ENCODE peak calls at places on chromosomes 11 and 22, in nine cellular contexts. One of them, this sample, is unnamed.

GRCh38 chr22:38710866-38711265 is 5.1 kb downstream of the GTPBP1 start:
- DNase-seq in fibroblast of the aortic adventitia: no peak
- DNase-seq in A549: no peak
- DNase-seq in CD4-positive, CD25-positive, alpha-beta regulatory T cell: no peak
- DNase-seq in A172: no peak
- DNase-seq in NCI-H1105 treated with DMSO at 0.1 percent for 48 hours: no peak
- DNase-seq in NCI-H1930: no peak
- DNase-seq in hepatocyte: no peak
- DNase-seq in right atrium auricular region: no peak
- DNase-seq in this sample: no peak

GRCh38 chr22:49617866-49618688 is 209.6 kb downstream of the BRD1 start:
- DNase-seq in fibroblast of the aortic adventitia: no peak
- DNase-seq in A549: no peak
- DNase-seq in CD4-positive, CD25-positive, alpha-beta regulatory T cell: no peak
- DNase-seq in A172: no peak
- DNase-seq in NCI-H1105 treated with DMSO at 0.1 percent for 48 hours: no peak
- DNase-seq in NCI-H1930: no peak
- DNase-seq in hepatocyte: no peak
- DNase-seq in right atrium auricular region: no peak
- DNase-seq in this sample: no peak

GRCh38 chr11:69958308-69958707 is 119.8 kb upstream of the ANO1 start:
- DNase-seq in fibroblast of the aortic adventitia: peak; percentile 60
- DNase-seq in A549: no peak
- DNase-seq in CD4-positive, CD25-positive, alpha-beta regulatory T cell: no peak
- DNase-seq in A172: no peak
- DNase-seq in NCI-H1105 treated with DMSO at 0.1 percent for 48 hours: no peak
- DNase-seq in NCI-H1930: no peak
- DNase-seq in hepatocyte: peak; percentile 54
- DNase-seq in right atrium auricular region: no peak
- DNase-seq in this sample: no peak

GRCh38 chr11:19422257-19422656 is 181.5 kb upstream of the E2F8 start:
- DNase-seq in fibroblast of the aortic adventitia: no peak
- DNase-seq in A549: no peak
- DNase-seq in CD4-positive, CD25-positive, alpha-beta regulatory T cell: no peak
- DNase-seq in A172: no peak
- DNase-seq in NCI-H1105 treated with DMSO at 0.1 percent for 48 hours: no peak
- DNase-seq in NCI-H1930: no peak
- DNase-seq in hepatocyte: no peak
- DNase-seq in right atrium auricular region: no peak
- DNase-seq in this sample: no peak

GRCh38 chr22:35892192-35892591 is 136.4 kb downstream of the RBFOX2 start:
- DNase-seq in fibroblast of the aortic adventitia: peak; percentile 78
- DNase-seq in A549: no peak
- DNase-seq in CD4-positive, CD25-positive, alpha-beta regulatory T cell: no peak
- DNase-seq in A172: peak; percentile 54
- DNase-seq in NCI-H1105 treated with DMSO at 0.1 percent for 48 hours: no peak
- DNase-seq in NCI-H1930: no peak
- DNase-seq in hepatocyte: no peak
- DNase-seq in right atrium auricular region: no peak
- DNase-seq in this sample: no peak

GRCh38 chr11:8833568-8834275 is 77.3 kb upstream of the AKIP1 start:
- DNase-seq in fibroblast of the aortic adventitia: no peak
- DNase-seq in A549: no peak
- DNase-seq in CD4-positive, CD25-positive, alpha-beta regulatory T cell: no peak
- DNase-seq in A172: peak; percentile 68
- DNase-seq in NCI-H1105 treated with DMSO at 0.1 percent for 48 hours: no peak
- DNase-seq in NCI-H1930: no peak
- DNase-seq in hepatocyte: no peak
- DNase-seq in right atrium auricular region: no peak
- DNase-seq in this sample: no peak

GRCh38 chr11:69051381-69052342 is 2.9 kb downstream of the TPCN2 start:
- DNase-seq in fibroblast of the aortic adventitia: no peak
- DNase-seq in A549: no peak
- DNase-seq in CD4-positive, CD25-positive, alpha-beta regulatory T cell: no peak
- DNase-seq in A172: no peak
- DNase-seq in NCI-H1105 treated with DMSO at 0.1 percent for 48 hours: no peak
- DNase-seq in NCI-H1930: no peak
- DNase-seq in hepatocyte: no peak
- DNase-seq in right atrium auricular region: no peak
- DNase-seq in this sample: no peak

GRCh38 chr11:132423266-132423665 is 1052.9 kb downstream of the NTM start:
- DNase-seq in fibroblast of the aortic adventitia: no peak
- DNase-seq in A549: no peak
- DNase-seq in CD4-positive, CD25-positive, alpha-beta regulatory T cell: no peak
- DNase-seq in A172: no peak
- DNase-seq in NCI-H1105 treated with DMSO at 0.1 percent for 48 hours: peak; percentile 95
- DNase-seq in NCI-H1930: no peak
- DNase-seq in hepatocyte: no peak
- DNase-seq in right atrium auricular region: no peak
- DNase-seq in this sample: no peak

GRCh38 chr11:19426719-19427066 is 185.9 kb upstream of the E2F8 start:
- DNase-seq in fibroblast of the aortic adventitia: no peak
- DNase-seq in A549: no peak
- DNase-seq in CD4-positive, CD25-positive, alpha-beta regulatory T cell: no peak
- DNase-seq in A172: no peak
- DNase-seq in NCI-H1105 treated with DMSO at 0.1 percent for 48 hours: no peak
- DNase-seq in NCI-H1930: no peak
- DNase-seq in hepatocyte: no peak
- DNase-seq in right atrium auricular region: no peak
- DNase-seq in this sample: no peak

GRCh38 chr11:76701701-76702100 is 31.2 kb upstream of the LRRC32 start:
- DNase-seq in fibroblast of the aortic adventitia: peak; percentile 59
- DNase-seq in A549: no peak
- DNase-seq in CD4-positive, CD25-positive, alpha-beta regulatory T cell: no peak
- DNase-seq in A172: peak; percentile 47
- DNase-seq in NCI-H1105 treated with DMSO at 0.1 percent for 48 hours: no peak
- DNase-seq in NCI-H1930: no peak
- DNase-seq in hepatocyte: no peak
- DNase-seq in right atrium auricular region: no peak
- DNase-seq in this sample: no peak

GRCh38 chr22:39313258-39314001 is 6.0 kb downstream of the RPL3 start:
- DNase-seq in fibroblast of the aortic adventitia: no peak
- DNase-seq in A549: no peak
- DNase-seq in CD4-positive, CD25-positive, alpha-beta regulatory T cell: no peak
- DNase-seq in A172: no peak
- DNase-seq in NCI-H1105 treated with DMSO at 0.1 percent for 48 hours: no peak
- DNase-seq in NCI-H1930: no peak
- DNase-seq in hepatocyte: no peak
- DNase-seq in right atrium auricular region: no peak
- DNase-seq in this sample: no peak

GRCh38 chr11:104333977-104334376 is 170.0 kb upstream of the PDGFD start:
- DNase-seq in fibroblast of the aortic adventitia: no peak
- DNase-seq in A549: no peak
- DNase-seq in CD4-positive, CD25-positive, alpha-beta regulatory T cell: no peak
- DNase-seq in A172: no peak
- DNase-seq in NCI-H1105 treated with DMSO at 0.1 percent for 48 hours: no peak
- DNase-seq in NCI-H1930: no peak
- DNase-seq in hepatocyte: peak; percentile 7
- DNase-seq in right atrium auricular region: no peak
- DNase-seq in this sample: no peak

GRCh38 chr22:30861688-30862552 is 106.7 kb downstream of the MORC2 start:
- DNase-seq in fibroblast of the aortic adventitia: no peak
- DNase-seq in A549: no peak
- DNase-seq in CD4-positive, CD25-positive, alpha-beta regulatory T cell: no peak
- DNase-seq in A172: no peak
- DNase-seq in NCI-H1105 treated with DMSO at 0.1 percent for 48 hours: no peak
- DNase-seq in NCI-H1930: no peak
- DNase-seq in hepatocyte: peak; percentile 2
- DNase-seq in right atrium auricular region: no peak
- DNase-seq in this sample: peak; percentile 23

GRCh38 chr11:44526438-44526837 is 39.0 kb upstream of the CD82 start:
- DNase-seq in fibroblast of the aortic adventitia: no peak
- DNase-seq in A549: no peak
- DNase-seq in CD4-positive, CD25-positive, alpha-beta regulatory T cell: no peak
- DNase-seq in A172: no peak
- DNase-seq in NCI-H1105 treated with DMSO at 0.1 percent for 48 hours: no peak
- DNase-seq in NCI-H1930: no peak
- DNase-seq in hepatocyte: no peak
- DNase-seq in right atrium auricular region: no peak
- DNase-seq in this sample: no peak

GRCh38 chr11:70019576-70020011 is 58.5 kb upstream of the ANO1 start:
- DNase-seq in fibroblast of the aortic adventitia: peak; percentile 42
- DNase-seq in A549: no peak
- DNase-seq in CD4-positive, CD25-positive, alpha-beta regulatory T cell: no peak
- DNase-seq in A172: no peak
- DNase-seq in NCI-H1105 treated with DMSO at 0.1 percent for 48 hours: no peak
- DNase-seq in NCI-H1930: no peak
- DNase-seq in hepatocyte: no peak
- DNase-seq in right atrium auricular region: no peak
- DNase-seq in this sample: no peak

GRCh38 chr11:111793863-111794262 is 27.7 kb upstream of the PPP2R1B start:
- DNase-seq in fibroblast of the aortic adventitia: peak; percentile 83
- DNase-seq in A549: no peak
- DNase-seq in CD4-positive, CD25-positive, alpha-beta regulatory T cell: no peak
- DNase-seq in A172: no peak
- DNase-seq in NCI-H1105 treated with DMSO at 0.1 percent for 48 hours: no peak
- DNase-seq in NCI-H1930: no peak
- DNase-seq in hepatocyte: no peak
- DNase-seq in right atrium auricular region: no peak
- DNase-seq in this sample: no peak

GRCh38 chr11:116422976-116423375 is 349.8 kb downstream of the BUD13 start:
- DNase-seq in fibroblast of the aortic adventitia: no peak
- DNase-seq in A549: no peak
- DNase-seq in CD4-positive, CD25-positive, alpha-beta regulatory T cell: no peak
- DNase-seq in A172: no peak
- DNase-seq in NCI-H1105 treated with DMSO at 0.1 percent for 48 hours: no peak
- DNase-seq in NCI-H1930: no peak
- DNase-seq in hepatocyte: no peak
- DNase-seq in right atrium auricular region: no peak
- DNase-seq in this sample: no peak

GRCh38 chr11:16184588-16184987 is 171.8 kb downstream of the SOX6 start:
- DNase-seq in fibroblast of the aortic adventitia: peak; percentile 11
- DNase-seq in A549: peak; percentile 55
- DNase-seq in CD4-positive, CD25-positive, alpha-beta regulatory T cell: no peak
- DNase-seq in A172: no peak
- DNase-seq in NCI-H1105 treated with DMSO at 0.1 percent for 48 hours: no peak
- DNase-seq in NCI-H1930: no peak
- DNase-seq in hepatocyte: peak; percentile 75
- DNase-seq in right atrium auricular region: no peak
- DNase-seq in this sample: no peak

GRCh38 chr22:47299879-47300697 is 537.6 kb downstream of the TBC1D22A start:
- DNase-seq in fibroblast of the aortic adventitia: no peak
- DNase-seq in A549: no peak
- DNase-seq in CD4-positive, CD25-positive, alpha-beta regulatory T cell: no peak
- DNase-seq in A172: no peak
- DNase-seq in NCI-H1105 treated with DMSO at 0.1 percent for 48 hours: no peak
- DNase-seq in NCI-H1930: no peak
- DNase-seq in hepatocyte: no peak
- DNase-seq in right atrium auricular region: peak; percentile 30
- DNase-seq in this sample: peak; percentile 23

GRCh38 chr11:44711113-44711512 is 15.6 kb upstream of the TSPAN18 start:
- DNase-seq in fibroblast of the aortic adventitia: no peak
- DNase-seq in A549: no peak
- DNase-seq in CD4-positive, CD25-positive, alpha-beta regulatory T cell: no peak
- DNase-seq in A172: no peak
- DNase-seq in NCI-H1105 treated with DMSO at 0.1 percent for 48 hours: no peak
- DNase-seq in NCI-H1930: no peak
- DNase-seq in hepatocyte: peak; percentile 51
- DNase-seq in right atrium auricular region: no peak
- DNase-seq in this sample: no peak

GRCh38 chr22:31151872-31152271 is 8.1 kb upstream of the RNF185 start:
- DNase-seq in fibroblast of the aortic adventitia: no peak
- DNase-seq in A549: no peak
- DNase-seq in CD4-positive, CD25-positive, alpha-beta regulatory T cell: no peak
- DNase-seq in A172: no peak
- DNase-seq in NCI-H1105 treated with DMSO at 0.1 percent for 48 hours: no peak
- DNase-seq in NCI-H1930: no peak
- DNase-seq in hepatocyte: no peak
- DNase-seq in right atrium auricular region: no peak
- DNase-seq in this sample: no peak

GRCh38 chr11:35531246-35531645 is 5.8 kb upstream of the PAMR1 start:
- DNase-seq in fibroblast of the aortic adventitia: peak; percentile 84
- DNase-seq in A549: no peak
- DNase-seq in CD4-positive, CD25-positive, alpha-beta regulatory T cell: no peak
- DNase-seq in A172: no peak
- DNase-seq in NCI-H1105 treated with DMSO at 0.1 percent for 48 hours: no peak
- DNase-seq in NCI-H1930: no peak
- DNase-seq in hepatocyte: no peak
- DNase-seq in right atrium auricular region: no peak
- DNase-seq in this sample: no peak

GRCh38 chr11:44531636-44532035 is 33.8 kb upstream of the CD82 start:
- DNase-seq in fibroblast of the aortic adventitia: no peak
- DNase-seq in A549: no peak
- DNase-seq in CD4-positive, CD25-positive, alpha-beta regulatory T cell: no peak
- DNase-seq in A172: no peak
- DNase-seq in NCI-H1105 treated with DMSO at 0.1 percent for 48 hours: no peak
- DNase-seq in NCI-H1930: no peak
- DNase-seq in hepatocyte: no peak
- DNase-seq in right atrium auricular region: no peak
- DNase-seq in this sample: peak; percentile 16

GRCh38 chr11:34653851-34654490 is 33.1 kb downstream of the EHF start:
- DNase-seq in fibroblast of the aortic adventitia: peak; percentile 97
- DNase-seq in A549: peak; percentile 82
- DNase-seq in CD4-positive, CD25-positive, alpha-beta regulatory T cell: no peak
- DNase-seq in A172: peak; percentile 95
- DNase-seq in NCI-H1105 treated with DMSO at 0.1 percent for 48 hours: no peak
- DNase-seq in NCI-H1930: no peak
- DNase-seq in hepatocyte: peak; percentile 84
- DNase-seq in right atrium auricular region: no peak
- DNase-seq in this sample: no peak

GRCh38 chr22:43262990-43263644 is 76.2 kb upstream of the TTLL12 start:
- DNase-seq in fibroblast of the aortic adventitia: no peak
- DNase-seq in A549: no peak
- DNase-seq in CD4-positive, CD25-positive, alpha-beta regulatory T cell: peak; percentile 22
- DNase-seq in A172: no peak
- DNase-seq in NCI-H1105 treated with DMSO at 0.1 percent for 48 hours: no peak
- DNase-seq in NCI-H1930: no peak
- DNase-seq in hepatocyte: peak; percentile 31
- DNase-seq in right atrium auricular region: no peak
- DNase-seq in this sample: peak; percentile 69

GRCh38 chr11:43852057-43852636 is 28.5 kb upstream of the ALKBH3 start:
- DNase-seq in fibroblast of the aortic adventitia: peak; percentile 88
- DNase-seq in A549: peak; percentile 75
- DNase-seq in CD4-positive, CD25-positive, alpha-beta regulatory T cell: peak; percentile 49
- DNase-seq in A172: peak; percentile 80
- DNase-seq in NCI-H1105 treated with DMSO at 0.1 percent for 48 hours: peak; percentile 67
- DNase-seq in NCI-H1930: peak; percentile 54
- DNase-seq in hepatocyte: peak; percentile 74
- DNase-seq in right atrium auricular region: no peak
- DNase-seq in this sample: peak; percentile 75

GRCh38 chr11:15053201-15053685 is 20.1 kb upstream of the CALCB start:
- DNase-seq in fibroblast of the aortic adventitia: peak; percentile 48
- DNase-seq in A549: no peak
- DNase-seq in CD4-positive, CD25-positive, alpha-beta regulatory T cell: no peak
- DNase-seq in A172: no peak
- DNase-seq in NCI-H1105 treated with DMSO at 0.1 percent for 48 hours: peak; percentile 26
- DNase-seq in NCI-H1930: no peak
- DNase-seq in hepatocyte: no peak
- DNase-seq in right atrium auricular region: no peak
- DNase-seq in this sample: no peak

GRCh38 chr11:45982656-45983470 is 60.4 kb downstream of the LARGE2 start:
- DNase-seq in fibroblast of the aortic adventitia: peak; percentile 82
- DNase-seq in A549: no peak
- DNase-seq in CD4-positive, CD25-positive, alpha-beta regulatory T cell: no peak
- DNase-seq in A172: peak; percentile 86
- DNase-seq in NCI-H1105 treated with DMSO at 0.1 percent for 48 hours: no peak
- DNase-seq in NCI-H1930: no peak
- DNase-seq in hepatocyte: peak; percentile 69
- DNase-seq in right atrium auricular region: no peak
- DNase-seq in this sample: no peak

GRCh38 chr22:23763579-23764331 is 965 bp downstream of the C22orf15 start:
- DNase-seq in fibroblast of the aortic adventitia: no peak
- DNase-seq in A549: no peak
- DNase-seq in CD4-positive, CD25-positive, alpha-beta regulatory T cell: no peak
- DNase-seq in A172: no peak
- DNase-seq in NCI-H1105 treated with DMSO at 0.1 percent for 48 hours: no peak
- DNase-seq in NCI-H1930: no peak
- DNase-seq in hepatocyte: no peak
- DNase-seq in right atrium auricular region: no peak
- DNase-seq in this sample: peak; percentile 64

GRCh38 chr22:46539169-46539568 is 1.7 kb upstream of the CELSR1 start:
- DNase-seq in fibroblast of the aortic adventitia: no peak
- DNase-seq in A549: no peak
- DNase-seq in CD4-positive, CD25-positive, alpha-beta regulatory T cell: no peak
- DNase-seq in A172: peak; percentile 21
- DNase-seq in NCI-H1105 treated with DMSO at 0.1 percent for 48 hours: no peak
- DNase-seq in NCI-H1930: no peak
- DNase-seq in hepatocyte: no peak
- DNase-seq in right atrium auricular region: no peak
- DNase-seq in this sample: no peak

GRCh38 chr11:111510311-111510710 is 1.9 kb downstream of the BTG4 start:
- DNase-seq in fibroblast of the aortic adventitia: peak; percentile 32
- DNase-seq in A549: no peak
- DNase-seq in CD4-positive, CD25-positive, alpha-beta regulatory T cell: no peak
- DNase-seq in A172: no peak
- DNase-seq in NCI-H1105 treated with DMSO at 0.1 percent for 48 hours: peak; percentile 3
- DNase-seq in NCI-H1930: no peak
- DNase-seq in hepatocyte: no peak
- DNase-seq in right atrium auricular region: no peak
- DNase-seq in this sample: no peak